ENCODE peak calls at places on chromosome X, in nine cellular contexts. T, L, D, X, C, Q, Y, F and A are unnamed samples.

GRCh38 chrX:13463608-13464007 is 105.8 kb upstream of the EGFL6 start:
- DNase-seq in C (peak), X (no peak), Y (peak), T (no peak), Q (no peak), F (no peak), L (peak), D (no peak), A (peak)

GRCh38 chrX:7201481-7201880 is 53.5 kb upstream of the PUDP start:
- DNase-seq in C (no peak), Y (peak), F (no peak), T (no peak), L (no peak), Q (no peak), X (no peak), D (no peak), A (no peak)

GRCh38 chrX:155535866-155536265 is 76.9 kb downstream of the TMLHE start:
- DNase-seq in X (no peak), Q (no peak), T (no peak), Y (no peak), C (peak), L (no peak), D (no peak), F (no peak), A (no peak)

GRCh38 chrX:123830309-123830708 is 29.5 kb upstream of the XIAP start:
- DNase-seq in D (no peak), C (peak), Y (peak), T (no peak), Q (peak), X (no peak), F (no peak), L (no peak), A (no peak)

GRCh38 chrX:130834830-130835229 is 68.2 kb downstream of the ENOX2 start:
- DNase-seq in C (no peak), X (peak), F (no peak), T (no peak), Q (no peak), L (no peak), D (no peak), Y (no peak), A (no peak)

GRCh38 chrX:30620980-30621716 is 32.1 kb upstream of the GK start:
- DNase-seq in F (no peak), Y (peak), X (no peak), Q (no peak), L (no peak), D (no peak), C (peak), T (no peak), A (no peak)

GRCh38 chrX:35276115-35276514 is 333.5 kb downstream of the FAM47B start:
- DNase-seq in Q (no peak), F (no peak), C (no peak), D (no peak), X (no peak), T (no peak), L (no peak), Y (no peak), A (no peak)

GRCh38 chrX:68113837-68114572 is 319.3 kb downstream of the OPHN1 start:
- DNase-seq in Q (no peak), T (no peak), D (no peak), C (no peak), X (no peak), F (no peak), L (no peak), Y (no peak), A (no peak)

GRCh38 chrX:112536544-112536943 is 143.2 kb downstream of the LHFPL1 start:
- DNase-seq in T (no peak), Y (no peak), F (no peak), Q (no peak), X (no peak), C (peak), L (no peak), D (no peak), A (no peak)

GRCh38 chrX:31588355-31588754 is 516.5 kb upstream of the FTHL17 start:
- DNase-seq in D (no peak), T (no peak), Y (no peak), X (no peak), L (no peak), Q (no peak), C (no peak), F (no peak), A (no peak)

GRCh38 chrX:97605271-97605670 is 721.6 kb downstream of the RPA4 start:
- DNase-seq in L (no peak), D (no peak), C (no peak), X (no peak), T (no peak), F (no peak), Q (no peak), Y (no peak), A (no peak)

GRCh38 chrX:28997716-28998115 is 410.5 kb downstream of the IL1RAPL1 start:
- DNase-seq in F (no peak), Q (no peak), L (no peak), Y (peak), D (no peak), T (no peak), X (no peak), C (peak), A (no peak)

GRCh38 chrX:143206961-143207360 is 181.2 kb downstream of the SPANXN4 start:
- DNase-seq in Y (no peak), D (no peak), C (no peak), L (no peak), T (no peak), F (no peak), X (no peak), Q (no peak), A (no peak)

GRCh38 chrX:42107495-42108139 is 184.3 kb upstream of the CASK start:
- DNase-seq in T (no peak), X (no peak), Y (no peak), C (no peak), L (no peak), F (no peak), D (no peak), Q (peak), A (no peak)

GRCh38 chrX:104370089-104370488 is 115.4 kb upstream of the ESX1 start:
- DNase-seq in T (no peak), F (no peak), Y (no peak), X (no peak), C (no peak), L (no peak), Q (no peak), D (no peak), A (no peak)

GRCh38 chrX:101488796-101489195 is 3.5 kb downstream of the ARMCX4 start:
- DNase-seq in X (no peak), T (no peak), D (no peak), Q (no peak), F (no peak), L (no peak), C (no peak), Y (no peak), A (no peak)

GRCh38 chrX:15215366-15215765 is 54.5 kb downstream of the ASB9 start:
- DNase-seq in Y (no peak), X (no peak), F (no peak), C (no peak), L (peak), D (no peak), T (no peak), Q (no peak), A (peak)

GRCh38 chrX:26375346-26375745 is 159.4 kb downstream of the MAGEB5 start:
- DNase-seq in T (no peak), Y (no peak), F (no peak), D (no peak), X (no peak), L (no peak), Q (no peak), C (no peak), A (no peak)

GRCh38 chrX:155870958-155871357 is 10.2 kb upstream of the VAMP7 start:
- DNase-seq in L (no peak), Q (no peak), D (no peak), C (no peak), F (no peak), X (no peak), Y (no peak), T (no peak), A (no peak)

GRCh38 chrX:10043386-10043785 is 76.2 kb downstream of the CLDN34 start:
- DNase-seq in F (no peak), X (no peak), Q (no peak), T (no peak), Y (no peak), C (no peak), L (no peak), D (no peak), A (no peak)

GRCh38 chrX:31228909-31229308 is 157.1 kb upstream of the FTHL17 start:
- DNase-seq in X (no peak), T (no peak), Q (no peak), C (peak), Y (no peak), L (no peak), F (no peak), D (no peak), A (no peak)

GRCh38 chrX:100654256-100654655 is 10.3 kb downstream of the SRPX2 start:
- DNase-seq in L (peak), Y (no peak), T (no peak), F (no peak), Q (no peak), C (no peak), X (peak), D (no peak), A (no peak)

GRCh38 chrX:110795645-110796510 is at the start of gene CHRDL1:
- DNase-seq in L (peak), C (peak), Y (peak), F (no peak), Q (no peak), D (no peak), T (peak), X (peak), A (peak)

GRCh38 chrX:107675823-107676555 is 47.7 kb downstream of the PRPS1 start:
- DNase-seq in X (no peak), D (peak), Q (peak), T (no peak), Y (peak), L (peak), C (peak), F (peak), A (no peak)

GRCh38 chrX:40471965-40472648 is 108.7 kb upstream of the ATP6AP2 start:
- DNase-seq in T (no peak), L (peak), Y (peak), F (no peak), C (peak), D (peak), Q (peak), X (peak), A (peak)

GRCh38 chrX:139739138-139739537 is 31.2 kb upstream of the MCF2 start:
- DNase-seq in F (no peak), C (peak), Y (peak), X (no peak), T (no peak), D (peak), Q (peak), L (no peak), A (no peak)

GRCh38 chrX:120446503-120446902 is 22.6 kb downstream of the LAMP2 start:
- DNase-seq in X (no peak), Y (peak), T (no peak), Q (no peak), C (peak), F (no peak), D (no peak), L (no peak), A (peak)

GRCh38 chrX:140709421-140709846 is at the start of gene LINC00632:
- DNase-seq in T (no peak), Q (no peak), Y (no peak), F (no peak), L (no peak), C (no peak), X (no peak), D (no peak), A (no peak)

GRCh38 chrX:139187738-139188137 is 342.8 kb upstream of the F9 start:
- DNase-seq in C (no peak), Y (no peak), Q (no peak), D (no peak), L (no peak), T (no peak), X (no peak), F (no peak), A (no peak)

GRCh38 chrX:134746379-134746723 is 88.1 kb upstream of the PLAC1 start:
- DNase-seq in T (no peak), D (no peak), Q (no peak), X (no peak), C (peak), L (no peak), Y (no peak), F (no peak), A (no peak)